ENCODE peak calls at places on chromosomes 4 and X, in eight cellular contexts. W is H9, C is IMR-90, G is GM23248, N is HepG2, O is OCI-LY7, A is HCT116, X is keratinocyte. V is an unnamed sample.

GRCh38 chrX:154660506-154660905 is 7.1 kb upstream of the CTAG2 start:
- DNase-seq in W (no peak), C (no peak), G (no peak), N (no peak), O (no peak), A (no peak), X (no peak), V (no peak)

GRCh38 chr4:116453127-116453526 is 632.2 kb downstream of the TRAM1L1 start:
- DNase-seq in W (no peak), C (no peak), G (no peak), N (no peak), O (no peak), A (no peak), X (no peak), V (no peak)

GRCh38 chr4:112559053-112559452 is 43.1 kb upstream of the NEUROG2 start:
- DNase-seq in W (no peak), C (no peak), G (no peak), N (no peak), O (no peak), A (no peak), X (no peak), V (no peak)

GRCh38 chrX:136065044-136065671 is 79.9 kb downstream of the SLC9A6 start:
- DNase-seq in W (no peak), C (peak; percentile 47), G (peak; percentile 48), N (peak; percentile 42), O (no peak), A (no peak), X (no peak), V (peak; percentile 57)

GRCh38 chr4:56406151-56406550 is 18.9 kb upstream of the AASDH start:
- DNase-seq in W (no peak), C (no peak), G (no peak), N (no peak), O (no peak), A (no peak), X (no peak), V (no peak)

GRCh38 chr4:37882665-37883296 is 8.1 kb upstream of the TBC1D1 start:
- DNase-seq in W (no peak), C (no peak), G (no peak), N (no peak), O (no peak), A (no peak), X (no peak), V (no peak)

GRCh38 chr4:106266201-106266600 is 49.8 kb downstream of the TBCK start:
- DNase-seq in W (no peak), C (peak; percentile 68), G (peak; percentile 83), N (peak; percentile 73), O (peak; percentile 46), A (peak; percentile 34), X (no peak), V (peak; percentile 35)

GRCh38 chr4:186699298-186699697 is 24.4 kb downstream of the FAT1 start:
- DNase-seq in W (no peak), C (peak; percentile 22), G (peak; percentile 24), N (peak; percentile 77), O (no peak), A (no peak), X (no peak), V (no peak)

GRCh38 chr4:42710329-42710728 is 53.4 kb upstream of the ATP8A1 start:
- DNase-seq in W (no peak), C (no peak), G (no peak), N (no peak), O (no peak), A (no peak), X (no peak), V (no peak)

GRCh38 chr4:182925298-182925738 is 8.1 kb upstream of the DCTD start:
- DNase-seq in W (peak; percentile 91), C (peak; percentile 84), G (peak; percentile 40), N (peak; percentile 89), O (peak; percentile 86), A (peak; percentile 91), X (no peak), V (peak; percentile 75)

GRCh38 chr4:61200991-61201526 is 933 bp downstream of the ADGRL3 start:
- DNase-seq in W (peak; percentile 52), C (no peak), G (peak; percentile 13), N (no peak), O (no peak), A (no peak), X (no peak), V (peak; percentile 22)

GRCh38 chrX:123230798-123231197 is 46.7 kb downstream of the GRIA3 start:
- DNase-seq in W (no peak), C (no peak), G (no peak), N (no peak), O (no peak), A (no peak), X (no peak), V (no peak)

GRCh38 chrX:148380614-148381561 is 119.5 kb upstream of the AFF2 start:
- DNase-seq in W (no peak), C (no peak), G (peak; percentile 36), N (no peak), O (peak; percentile 65), A (no peak), X (no peak), V (peak; percentile 16)

GRCh38 chr4:47561331-47561730 is 76.3 kb downstream of the ATP10D start:
- DNase-seq in W (no peak), C (no peak), G (no peak), N (peak; percentile 59), O (no peak), A (no peak), X (no peak), V (no peak)

GRCh38 chr4:114613579-114613978 is 15.0 kb downstream of the UGT8 start:
- DNase-seq in W (no peak), C (no peak), G (no peak), N (no peak), O (no peak), A (no peak), X (no peak), V (no peak)

GRCh38 chr4:174181827-174182226 is 101.6 kb downstream of the FBXO8 start:
- DNase-seq in W (no peak), C (no peak), G (no peak), N (no peak), O (no peak), A (no peak), X (no peak), V (no peak)

DNA sequence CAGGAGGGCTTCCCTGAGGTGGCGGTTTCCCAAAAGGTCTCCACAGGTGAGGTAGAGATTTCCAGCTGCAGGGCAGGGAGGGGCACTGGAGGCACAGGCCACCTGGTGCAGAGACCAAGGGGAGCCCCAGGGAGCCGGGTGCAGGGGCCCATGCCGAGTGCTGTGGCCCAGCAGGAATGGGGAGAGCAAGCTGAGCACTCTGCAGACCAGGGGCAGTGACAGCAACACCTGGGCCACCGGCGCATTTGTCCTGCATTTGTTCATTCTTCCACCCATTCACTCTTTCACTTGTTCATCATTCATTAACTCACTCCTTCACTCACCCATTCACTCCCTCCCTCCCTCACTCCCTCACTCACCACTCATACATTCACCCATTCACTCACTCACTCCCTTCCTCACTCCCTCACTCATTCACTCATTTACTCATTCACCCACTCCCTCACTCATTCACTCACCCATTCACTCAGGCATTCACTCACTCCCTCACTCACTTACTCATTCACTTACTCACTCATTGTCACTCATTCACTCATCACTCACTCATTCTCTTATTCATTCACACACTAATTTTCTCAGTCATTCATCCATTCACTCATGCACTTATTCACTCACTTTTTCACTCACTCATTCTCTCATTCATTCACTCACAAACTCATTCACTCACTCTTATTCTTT is 16.3 kb downstream of the CPZ start:
- DNase-seq in W (no peak), C (no peak), G (no peak), N (no peak), O (no peak), A (no peak), X (no peak), V (no peak)
- H3K4me2 ChIP-seq in W (no peak overlapping the region), C (no peak overlapping the region), G (no peak overlapping the region), N (no peak overlapping the region), O (no peak overlapping the region), A (no peak overlapping the region), X (no peak overlapping the region), V (no peak overlapping the region)

DNA sequence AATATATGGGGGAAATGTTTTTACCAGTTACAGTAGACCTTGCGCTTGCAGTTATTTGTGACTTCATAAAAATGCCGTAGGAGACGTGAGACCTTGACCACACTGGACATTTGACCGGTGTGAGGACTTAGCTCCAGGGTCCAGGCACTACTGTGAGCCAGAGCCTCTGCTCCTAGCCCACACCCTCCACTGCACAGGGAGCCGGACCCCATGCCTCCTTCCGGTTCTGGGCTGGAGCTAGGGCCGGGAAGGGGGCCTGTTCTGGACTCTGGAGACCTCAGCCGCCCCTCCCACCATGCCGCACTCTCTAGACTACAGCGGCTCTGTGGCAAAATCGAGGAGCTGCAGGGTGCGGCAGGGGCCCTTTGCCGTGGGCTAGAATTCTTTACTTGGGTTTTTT is 5.3 kb downstream of the PCGF3 start:
- DNase-seq in W (no peak), C (no peak), G (no peak), N (no peak), O (no peak), A (no peak), X (no peak), V (no peak)
- H3K27ac ChIP-seq in W (no peak overlapping the region), C (no peak overlapping the region), G (no peak overlapping the region), N (peak overlapping the region; percentile 33), O (no peak overlapping the region), A (no peak overlapping the region), X (no peak overlapping the region), V (no peak overlapping the region)

DNA sequence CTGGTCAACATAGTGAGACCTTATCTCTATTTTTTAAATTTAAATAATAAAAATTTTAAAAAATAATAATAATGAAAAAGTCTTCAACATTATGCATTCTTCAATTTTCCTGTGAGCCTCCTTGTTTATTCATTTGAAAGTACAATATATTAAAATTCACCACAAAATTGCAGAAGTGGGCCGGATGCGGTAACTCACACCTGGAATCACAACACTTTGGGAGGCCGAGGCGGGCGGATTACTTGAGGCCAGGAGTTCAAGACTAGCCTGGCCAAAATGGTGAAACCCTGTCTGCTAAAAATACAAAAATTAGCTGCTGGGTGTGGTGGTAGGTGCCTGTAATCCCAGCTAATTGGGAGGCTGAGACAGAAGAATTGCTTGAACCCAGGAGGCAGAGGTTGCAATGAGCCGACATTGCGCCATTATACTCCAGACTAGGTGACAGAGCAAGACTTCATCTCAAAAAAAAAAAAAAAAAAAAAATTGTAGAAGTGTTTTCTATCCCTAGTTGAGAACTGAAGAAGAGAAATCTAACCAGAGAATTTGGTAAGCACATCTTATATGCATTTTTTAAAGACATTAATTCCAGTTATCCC is 56.9 kb downstream of the RBM47 start:
- DNase-seq in W (no peak), C (no peak), G (no peak), N (no peak), O (peak; percentile 35), A (no peak), X (no peak), V (no peak)
- H3K4me2 ChIP-seq in W (no peak overlapping the region), C (no peak overlapping the region), G (no peak overlapping the region), N (no peak overlapping the region), O (no peak overlapping the region), A (no peak overlapping the region), X (no peak overlapping the region), V (no peak overlapping the region)

DNA sequence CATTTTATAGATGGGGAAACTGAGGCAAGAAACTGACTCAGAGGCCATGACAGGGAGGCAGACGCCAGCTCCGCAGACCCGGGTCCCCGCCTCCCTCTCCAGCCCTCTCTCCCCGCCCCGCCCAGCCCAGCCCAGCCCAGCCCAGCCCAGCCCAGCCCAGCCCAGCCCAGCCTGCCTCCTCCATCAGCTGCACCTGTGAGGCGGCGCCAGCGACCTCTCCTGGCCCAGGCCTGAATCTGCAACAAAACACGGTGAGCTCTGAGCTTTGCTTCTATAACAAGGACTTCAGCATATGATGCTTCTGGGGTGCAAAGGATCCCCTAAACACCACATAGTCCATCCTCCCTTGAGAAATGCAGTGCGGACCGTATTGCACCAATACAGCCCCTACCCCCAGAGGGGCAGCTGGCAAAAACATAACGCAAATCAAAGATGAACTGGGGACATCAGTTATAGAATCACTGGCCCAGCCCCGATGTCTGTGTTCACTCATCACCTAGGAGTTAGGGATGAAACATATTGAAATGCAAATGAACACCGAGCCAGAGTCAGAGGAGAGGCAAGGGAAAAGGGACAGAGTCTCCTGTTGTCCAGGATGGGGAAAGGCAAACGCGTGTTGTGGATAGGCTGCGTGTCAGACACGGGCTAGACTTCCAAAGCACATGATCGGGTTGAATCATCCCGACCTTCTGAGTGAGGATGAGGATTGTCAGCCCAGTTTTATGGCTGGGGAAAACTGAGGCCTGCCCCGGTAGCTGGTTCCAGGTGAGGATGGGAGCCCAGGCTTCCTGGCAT is 216.1 kb upstream of the PSAPL1 start:
- DNase-seq in W (peak; percentile 85), C (no peak), G (peak; percentile 14), N (no peak), O (peak; percentile 47), A (peak; percentile 16), X (peak; percentile 23), V (peak; percentile 57)
- H3K27ac ChIP-seq in W (no peak overlapping the region), C (no peak overlapping the region), G (no peak overlapping the region), N (no peak overlapping the region), O (peak overlapping the region; percentile 80), A (no peak overlapping the region), X (peak overlapping the region; percentile 87), V (peak overlapping the region; percentile 57)